ENCODE peak calls at places on chromosome 2, in six cellular contexts. V, T, A, M, S and Y are unnamed samples.
A peak's percentile ranks its signal among the peaks of the same experiment; 100 is the strongest.

GRCh38 chr2:207474871-207475485 is 54.8 kb upstream of the CREB1 start:
- DNase-seq in M (peak; percentile 38), A (peak; percentile 68), S (peak; percentile 47), V (peak; percentile 67), T (peak; percentile 84), Y (no peak)

GRCh38 chr2:96148410-96149217 is 3.4 kb upstream of the DUSP2 start:
- DNase-seq in M (peak; percentile 61), S (no peak), V (peak; percentile 74), T (peak; percentile 44), A (peak; percentile 96), Y (peak; percentile 53)

GRCh38 chr2:26885651-26886329 is 37.9 kb downstream of the DPYSL5 start:
- DNase-seq in M (no peak), T (no peak), V (no peak), A (no peak), S (no peak), Y (no peak)

GRCh38 chr2:207157162-207157481 is 8.6 kb downstream of the KLF7 start:
- DNase-seq in V (no peak), A (no peak), T (no peak), S (no peak), M (no peak), Y (no peak)

GRCh38 chr2:108583903-108584520 is 49.7 kb downstream of the LIMS1 start:
- DNase-seq in V (peak; percentile 83), A (peak; percentile 87), S (peak; percentile 82), M (peak; percentile 76), T (peak; percentile 84), Y (peak; percentile 52)

GRCh38 chr2:120600335-120600734 is 135.3 kb upstream of the GLI2 start:
- DNase-seq in T (no peak), A (no peak), V (no peak), M (no peak), S (no peak), Y (no peak)

GRCh38 chr2:64516651-64517510 is 7.2 kb upstream of the AFTPH start:
- DNase-seq in V (no peak), T (no peak), S (peak; percentile 74), A (no peak), M (no peak), Y (no peak)

GRCh38 chr2:186645999-186646398 is 47.9 kb upstream of the FAM171B start:
- DNase-seq in A (peak; percentile 36), S (no peak), V (no peak), M (no peak), T (no peak), Y (no peak)

GRCh38 chr2:101388232-101388631 is 929 bp upstream of the CREG2 start:
- DNase-seq in A (peak; percentile 60), M (no peak), T (no peak), V (no peak), S (no peak), Y (no peak)

GRCh38 chr2:239678186-239678490 is 277.3 kb upstream of the HDAC4 start:
- DNase-seq in S (no peak), T (no peak), A (no peak), M (no peak), V (no peak), Y (no peak)

GRCh38 chr2:85698184-85698879 is 4.2 kb downstream of the GNLY start:
- DNase-seq in A (no peak), S (no peak), V (no peak), T (no peak), M (no peak), Y (no peak)

GRCh38 chr2:21819475-21819874 is 695.7 kb downstream of the TDRD15 start:
- DNase-seq in S (no peak), M (no peak), V (no peak), T (no peak), A (peak; percentile 83), Y (no peak)

GRCh38 chr2:169452080-169452479 is 27.2 kb upstream of the BBS5 start:
- DNase-seq in T (no peak), M (no peak), S (peak; percentile 61), V (peak; percentile 39), A (peak; percentile 58), Y (no peak)

GRCh38 chr2:187851955-187852624 is 297.9 kb upstream of the TFPI start:
- DNase-seq in V (no peak), M (no peak), A (no peak), T (no peak), S (no peak), Y (no peak)

GRCh38 chr2:192030289-192030688 is 164.4 kb downstream of the TMEFF2 start:
- DNase-seq in S (no peak), A (peak; percentile 12), T (no peak), V (no peak), M (no peak), Y (no peak)

GRCh38 chr2:138201326-138201725 is 237.1 kb downstream of the HNMT start:
- DNase-seq in T (no peak), S (no peak), A (peak; percentile 10), V (no peak), M (no peak), Y (no peak)

GRCh38 chr2:240586919-240587800 is 626 bp downstream of the CAPN10 start:
- DNase-seq in T (no peak), M (peak; percentile 48), S (peak; percentile 58), V (peak; percentile 21), A (no peak), Y (no peak)

GRCh38 chr2:85998071-85998991 is 107.4 kb downstream of the POLR1A start:
- DNase-seq in T (peak; percentile 64), V (no peak), A (peak; percentile 56), M (peak; percentile 53), S (no peak), Y (peak; percentile 69)

GRCh38 chr2:187877391-187877790 is 323.2 kb upstream of the TFPI start:
- DNase-seq in M (no peak), T (no peak), S (no peak), V (peak; percentile 23), A (no peak), Y (no peak)

DNA sequence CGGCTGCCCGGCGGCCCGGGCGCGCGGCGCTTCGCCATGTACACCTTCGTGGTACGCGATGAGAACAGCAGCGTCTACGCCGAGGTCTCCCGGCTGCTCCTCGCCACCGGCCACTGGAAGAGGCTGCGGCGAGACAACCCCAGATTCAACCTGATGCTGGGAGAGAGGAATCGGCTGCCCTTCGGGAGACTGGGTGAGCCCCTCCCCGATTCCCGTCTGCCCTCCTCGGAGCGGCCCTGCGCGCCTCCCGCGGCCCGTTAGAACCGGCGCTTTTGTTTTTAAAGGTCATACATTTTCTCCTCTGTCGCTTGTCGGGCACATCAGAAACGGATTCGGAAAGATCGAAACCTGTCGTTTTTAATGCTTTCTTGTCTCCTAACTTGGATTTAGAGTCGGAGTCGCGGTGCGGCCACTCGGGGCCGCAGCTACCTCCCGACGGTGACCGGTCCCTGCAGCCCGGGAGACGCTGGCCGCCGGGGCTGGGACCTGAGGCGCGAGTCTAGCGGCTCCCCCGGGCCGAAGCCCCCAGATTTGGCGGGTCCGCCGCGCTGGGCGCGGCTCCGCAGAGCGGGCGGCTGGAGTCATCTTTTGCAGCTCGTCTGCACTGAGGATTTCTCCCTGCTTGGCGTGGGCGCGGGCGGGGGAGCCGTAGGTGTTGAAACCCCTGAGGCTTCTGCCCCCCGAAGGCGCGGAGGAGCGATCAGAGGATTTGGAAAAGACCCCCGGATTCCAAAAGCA is 522 bp downstream of the TTL start:
- DNase-seq in S (peak; percentile 25), T (no peak), V (peak; percentile 49), M (peak; percentile 29), A (peak; percentile 42), Y (peak; percentile 52)
- TF ChIP-seq POLR2A in S (no peak), T (no peak), V (no peak), M (no peak), A (no peak), Y (no peak)

GRCh38 chr2:12587729-12588522 is 128.8 kb upstream of the TRIB2 start:
- DNase-seq in S (no peak), T (no peak), M (peak; percentile 61), V (peak; percentile 22), A (peak; percentile 96), Y (no peak)
- H3K4me3 ChIP-seq in S (no peak overlapping the region), T (no peak overlapping the region), M (no peak overlapping the region), V (no peak overlapping the region), A (no peak overlapping the region), Y (no peak overlapping the region)

GRCh38 chr2:217857624-217858506 is 144.9 kb downstream of the TNS1 start:
- DNase-seq in T (no peak), A (no peak), V (no peak), M (no peak), S (no peak), Y (no peak)
- TF ChIP-seq POLR2A in T (no peak), A (no peak), V (no peak), M (no peak), S (peak; percentile 24), Y (no peak)

DNA sequence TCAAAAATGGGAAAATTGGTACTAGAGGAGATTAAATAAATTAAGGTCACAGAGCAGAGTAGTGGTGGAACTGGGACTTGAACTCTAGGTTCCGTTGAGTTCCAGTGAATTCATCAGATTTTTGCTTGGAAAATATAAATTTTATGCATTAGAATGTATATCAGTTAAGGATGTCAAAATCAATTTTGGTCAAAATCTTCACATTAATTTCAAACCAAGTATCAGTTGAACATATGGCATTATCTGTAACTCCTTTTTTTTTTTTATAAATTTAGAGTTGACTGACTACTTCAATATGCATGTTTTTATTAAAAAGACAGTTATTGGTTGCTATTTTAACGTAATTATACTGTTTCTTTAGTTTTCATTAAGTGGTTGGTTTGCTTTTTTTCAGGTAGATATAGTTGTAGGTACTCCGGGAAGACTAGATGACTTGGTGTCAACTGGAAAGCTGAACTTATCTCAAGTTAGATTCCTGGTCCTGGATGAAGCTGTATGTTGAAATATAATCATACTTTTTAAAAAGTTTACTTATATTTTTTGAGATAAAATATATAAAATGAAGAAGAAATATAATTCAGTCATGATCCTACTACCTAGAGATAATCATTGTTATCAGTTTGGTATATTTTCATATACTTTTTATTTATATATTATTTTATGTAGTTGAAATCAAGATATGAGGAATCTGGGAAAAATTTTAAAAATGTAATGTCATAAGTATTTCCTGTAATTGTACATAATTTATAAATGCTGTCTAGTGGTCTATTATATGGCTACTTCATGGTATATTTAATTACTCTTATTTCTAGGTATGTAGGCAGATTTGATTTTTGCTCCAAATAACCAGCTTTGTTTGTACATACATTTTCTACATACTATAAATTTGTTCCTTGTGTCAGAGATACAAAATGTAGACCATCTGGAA is 25.4 kb downstream of the DDX1 start:
- DNase-seq in V (no peak), S (no peak), T (no peak), A (no peak), M (no peak), Y (no peak)
- H3K4me3 ChIP-seq in V (no peak overlapping the region), S (no peak overlapping the region), T (no peak overlapping the region), A (no peak overlapping the region), M (no peak overlapping the region), Y (no peak overlapping the region)